ENCODE peak calls at places on chromosomes 2 and 18, in six cellular contexts. One of them, this sample, is unnamed.

GRCh38 chr2:72917138-72917874 is at the start of gene EMX1:
- DNase-seq in IMR-90: no peak
- DNase-seq in adrenal gland: peak
- DNase-seq in right lobe of liver: peak
- DNase-seq in A549: peak
- DNase-seq in HCT116: peak
- DNase-seq in this sample: no peak

GRCh38 chr2:227374158-227374557 is 4.9 kb downstream of the TM4SF20 start:
- DNase-seq in right lobe of liver: no peak
- DNase-seq in adrenal gland: no peak
- DNase-seq in IMR-90: peak
- DNase-seq in HCT116: no peak
- DNase-seq in A549: no peak
- DNase-seq in this sample: no peak

GRCh38 chr2:4269885-4270284 is 566.5 kb downstream of the DCDC2C start:
- DNase-seq in A549: no peak
- DNase-seq in HCT116: no peak
- DNase-seq in adrenal gland: no peak
- DNase-seq in IMR-90: no peak
- DNase-seq in right lobe of liver: no peak
- DNase-seq in this sample: no peak

GRCh38 chr2:24418166-24418843 is 58.0 kb upstream of the ITSN2 start:
- DNase-seq in A549: no peak
- DNase-seq in HCT116: no peak
- DNase-seq in adrenal gland: no peak
- DNase-seq in IMR-90: no peak
- DNase-seq in right lobe of liver: no peak
- DNase-seq in this sample: no peak

GRCh38 chr2:3007135-3007534 is 370.5 kb downstream of the EIPR1 start:
- DNase-seq in A549: no peak
- DNase-seq in IMR-90: no peak
- DNase-seq in right lobe of liver: no peak
- DNase-seq in adrenal gland: no peak
- DNase-seq in HCT116: no peak
- DNase-seq in this sample: no peak

GRCh38 chr18:21110667-21111350 is 804 bp downstream of the ROCK1 start:
- DNase-seq in adrenal gland: peak
- DNase-seq in right lobe of liver: peak
- DNase-seq in HCT116: no peak
- DNase-seq in IMR-90: peak
- DNase-seq in A549: peak
- DNase-seq in this sample: no peak

GRCh38 chr2:120684691-120685402 is 50.8 kb upstream of the GLI2 start:
- DNase-seq in right lobe of liver: no peak
- DNase-seq in HCT116: no peak
- DNase-seq in IMR-90: peak
- DNase-seq in A549: no peak
- DNase-seq in adrenal gland: no peak
- DNase-seq in this sample: no peak

GRCh38 chr18:76451475-76452331 is 43.3 kb downstream of the ZNF516 start:
- DNase-seq in adrenal gland: no peak
- DNase-seq in A549: no peak
- DNase-seq in HCT116: no peak
- DNase-seq in IMR-90: no peak
- DNase-seq in right lobe of liver: no peak
- DNase-seq in this sample: no peak

GRCh38 chr2:128639693-128640092 is 321.0 kb upstream of the HS6ST1 start:
- DNase-seq in A549: no peak
- DNase-seq in adrenal gland: no peak
- DNase-seq in IMR-90: no peak
- DNase-seq in HCT116: no peak
- DNase-seq in right lobe of liver: peak
- DNase-seq in this sample: no peak

DNA sequence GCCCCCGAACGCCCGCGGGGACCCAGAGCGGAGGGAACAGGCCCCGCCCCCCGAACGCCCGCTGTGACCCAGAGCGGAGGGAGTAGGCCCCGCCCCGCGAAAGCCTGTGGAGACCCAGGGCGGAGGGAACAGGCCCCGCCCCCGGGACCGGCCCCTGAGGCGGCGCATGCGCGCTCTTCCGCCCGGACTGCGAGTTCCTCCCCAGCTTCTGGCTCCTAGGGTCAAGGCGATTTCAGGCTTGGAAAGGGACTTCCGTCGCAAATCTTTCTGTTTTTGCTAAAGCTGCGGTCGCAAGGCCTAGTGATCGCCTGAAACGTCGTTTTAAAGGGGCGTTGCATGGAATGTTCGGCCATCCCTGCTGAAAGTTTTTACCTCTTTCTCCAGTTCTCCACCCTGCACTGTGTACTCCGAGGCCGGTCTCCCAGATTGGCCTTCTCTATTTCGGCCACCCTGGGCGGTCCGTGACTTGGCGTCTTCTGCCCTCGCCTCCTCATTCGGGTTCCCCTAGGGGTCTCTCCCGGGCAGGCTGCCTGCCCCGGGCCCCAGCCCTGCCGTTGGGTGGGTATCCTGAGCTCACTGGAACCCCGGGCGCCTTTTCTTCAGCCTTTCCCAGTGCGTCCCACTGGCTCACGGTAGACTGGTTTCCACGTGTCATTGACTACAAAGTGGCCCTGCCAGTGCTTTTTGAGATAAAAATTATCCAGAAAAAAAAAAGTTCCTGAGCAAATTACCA is 372 bp upstream of the WDSUB1 start:
- DNase-seq in adrenal gland: peak
- DNase-seq in A549: peak
- DNase-seq in right lobe of liver: peak
- DNase-seq in IMR-90: peak
- DNase-seq in HCT116: peak
- DNase-seq in this sample: peak
- TF ChIP-seq POLR2A in adrenal gland: peak
- TF ChIP-seq POLR2A in A549: peak
- TF ChIP-seq POLR2A in right lobe of liver: peak
- TF ChIP-seq POLR2A in IMR-90: no peak
- TF ChIP-seq POLR2A in HCT116: peak
- TF ChIP-seq POLR2A in this sample: peak

DNA sequence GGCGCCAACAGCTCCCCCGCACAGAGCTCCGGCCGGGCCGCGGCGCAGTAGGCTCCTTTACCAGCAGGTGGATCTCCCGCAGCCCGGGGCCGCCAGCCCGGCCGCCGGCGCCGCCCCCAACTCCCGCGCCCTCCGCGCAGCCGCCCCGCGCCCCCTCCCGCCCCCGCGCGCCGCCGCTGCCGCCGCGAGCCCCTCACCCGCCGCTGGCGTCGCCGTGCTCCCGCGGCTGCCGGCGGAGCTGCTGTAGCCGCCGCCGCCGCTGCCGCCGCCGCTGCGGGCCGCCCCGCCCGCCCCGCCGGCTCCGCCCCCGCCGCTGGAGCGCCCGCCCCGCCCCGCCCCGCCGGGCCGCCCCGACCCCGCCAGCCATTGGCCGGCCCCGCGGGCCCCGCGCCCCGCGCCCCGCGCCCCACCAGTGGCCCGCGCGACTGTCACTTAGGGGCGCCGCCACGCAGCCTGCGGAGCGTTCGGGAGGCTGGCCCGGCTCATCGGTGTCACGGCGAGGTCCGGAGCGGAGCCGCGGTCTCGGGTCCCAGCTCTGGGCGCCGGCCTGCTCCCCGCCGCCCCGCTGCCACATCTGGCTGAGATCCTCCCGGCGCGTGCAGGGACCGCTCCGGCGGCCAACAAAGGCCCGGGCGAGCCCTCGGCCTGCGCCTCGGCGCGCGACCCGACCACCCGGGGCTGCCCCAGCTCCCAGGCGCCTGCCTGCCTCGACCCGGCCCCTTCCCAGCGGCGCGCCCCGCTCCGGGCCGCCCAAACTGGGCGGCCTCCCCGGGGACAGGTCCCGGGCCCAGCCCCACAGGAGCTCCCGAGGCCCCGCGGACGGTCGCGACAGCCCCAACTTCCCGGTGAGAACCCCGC is at the start of gene MGAT4A:
- DNase-seq in HCT116: no peak
- DNase-seq in IMR-90: no peak
- DNase-seq in adrenal gland: peak
- DNase-seq in right lobe of liver: peak
- DNase-seq in A549: peak
- DNase-seq in this sample: peak
- TF ChIP-seq POLR2A in HCT116: no peak
- TF ChIP-seq POLR2A in IMR-90: no peak
- TF ChIP-seq POLR2A in adrenal gland: peak
- TF ChIP-seq POLR2A in right lobe of liver: peak
- TF ChIP-seq POLR2A in A549: peak
- TF ChIP-seq POLR2A in this sample: peak

DNA sequence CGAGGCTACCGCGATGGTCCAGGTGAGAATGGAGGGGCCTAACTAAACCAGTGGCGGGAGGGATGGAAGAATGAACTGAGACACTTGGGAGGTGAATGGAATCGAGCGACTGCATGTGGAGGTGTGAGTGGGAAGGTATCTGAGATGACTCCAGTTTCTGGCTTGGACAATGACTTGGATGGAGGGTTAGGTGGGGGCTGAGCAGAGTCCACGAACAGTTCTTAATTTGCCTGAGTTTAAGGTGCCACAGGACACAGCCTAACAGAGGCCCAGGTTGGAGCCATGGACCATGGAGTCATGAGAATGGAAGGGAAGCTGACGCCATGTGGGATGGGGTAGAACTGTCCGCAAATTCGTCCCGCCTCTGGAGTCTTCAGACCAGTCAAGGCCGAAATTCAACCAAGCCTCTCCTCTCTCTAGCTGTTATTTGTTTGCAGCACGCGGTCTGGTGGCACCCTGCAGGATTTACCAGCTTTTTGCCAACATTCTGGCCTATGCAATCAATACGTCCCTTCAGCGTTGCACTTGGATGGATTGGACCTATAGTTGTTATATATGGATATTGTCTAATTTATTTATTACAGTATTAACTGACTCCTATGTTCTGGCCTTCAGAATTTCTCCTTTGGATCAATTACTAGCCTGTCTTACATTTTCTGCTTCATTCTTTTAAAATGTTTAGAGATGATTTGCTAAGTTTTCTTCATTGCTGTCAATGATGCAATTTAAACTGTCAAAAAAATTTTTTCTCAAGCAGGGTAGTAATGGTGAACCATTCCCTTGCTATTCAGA is 941 bp upstream of the BOLA3 start:
- DNase-seq in adrenal gland: peak
- DNase-seq in IMR-90: no peak
- DNase-seq in HCT116: no peak
- DNase-seq in A549: no peak
- DNase-seq in right lobe of liver: no peak
- DNase-seq in this sample: no peak
- TF ChIP-seq POLR2A in adrenal gland: no peak
- TF ChIP-seq POLR2A in IMR-90: no peak
- TF ChIP-seq POLR2A in HCT116: no peak
- TF ChIP-seq POLR2A in A549: no peak
- TF ChIP-seq POLR2A in right lobe of liver: no peak
- TF ChIP-seq POLR2A in this sample: no peak

GRCh38 chr2:19205983-19206533 is 152.4 kb downstream of the OSR1 start:
- DNase-seq in IMR-90: no peak
- DNase-seq in A549: no peak
- DNase-seq in HCT116: no peak
- DNase-seq in right lobe of liver: no peak
- DNase-seq in adrenal gland: no peak
- DNase-seq in this sample: no peak

GRCh38 chr2:19209575-19210341 is 148.7 kb downstream of the OSR1 start:
- DNase-seq in adrenal gland: no peak
- DNase-seq in A549: no peak
- DNase-seq in HCT116: no peak
- DNase-seq in right lobe of liver: no peak
- DNase-seq in IMR-90: no peak
- DNase-seq in this sample: no peak

GRCh38 chr2:19207452-19207851 is 151.0 kb downstream of the OSR1 start:
- DNase-seq in HCT116: no peak
- DNase-seq in adrenal gland: no peak
- DNase-seq in A549: no peak
- DNase-seq in right lobe of liver: no peak
- DNase-seq in IMR-90: no peak
- DNase-seq in this sample: no peak

GRCh38 chr2:19208479-19209204 is 149.8 kb downstream of the OSR1 start:
- DNase-seq in IMR-90: no peak
- DNase-seq in right lobe of liver: no peak
- DNase-seq in A549: peak
- DNase-seq in HCT116: no peak
- DNase-seq in adrenal gland: no peak
- DNase-seq in this sample: no peak
- TF ChIP-seq POLR2A in IMR-90: no peak
- TF ChIP-seq POLR2A in right lobe of liver: no peak
- TF ChIP-seq POLR2A in A549: no peak
- TF ChIP-seq POLR2A in HCT116: no peak
- TF ChIP-seq POLR2A in adrenal gland: no peak
- TF ChIP-seq POLR2A in this sample: no peak

DNA sequence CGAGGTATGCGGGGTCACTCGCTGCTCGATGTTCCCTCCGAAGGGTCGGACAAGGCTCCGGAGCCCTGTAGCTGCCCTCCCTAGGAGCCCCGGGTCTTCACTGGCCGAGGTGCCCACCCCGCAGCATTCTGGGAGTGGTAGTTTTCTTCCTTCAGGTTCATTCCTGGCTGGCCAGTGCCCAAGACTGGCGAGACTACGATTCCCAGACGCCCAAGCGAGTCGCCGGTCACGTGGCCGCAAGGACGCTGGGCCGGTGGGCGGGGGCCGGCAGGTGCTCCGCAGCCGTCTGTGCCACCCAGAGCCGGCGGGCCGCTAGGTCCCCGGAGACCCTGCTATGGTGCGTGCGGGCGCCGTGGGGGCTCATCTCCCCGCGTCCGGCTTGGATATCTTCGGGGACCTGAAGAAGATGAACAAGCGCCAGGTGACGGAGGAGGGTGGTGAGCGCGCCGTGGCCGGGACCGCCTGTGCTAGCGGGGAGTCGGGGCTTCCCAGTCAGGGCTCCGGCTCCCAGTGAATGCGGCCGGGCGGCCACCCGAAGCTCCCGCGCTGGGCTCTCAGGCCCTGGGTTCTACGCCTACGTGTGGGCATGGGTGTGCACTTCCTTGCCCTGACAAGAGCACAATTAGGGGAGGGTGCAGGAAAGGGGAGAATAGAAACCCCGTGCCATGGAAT is at the start of gene SEC11C:
- DNase-seq in A549: peak
- DNase-seq in adrenal gland: peak
- DNase-seq in IMR-90: peak
- DNase-seq in HCT116: peak
- DNase-seq in right lobe of liver: peak
- DNase-seq in this sample: peak
- TF ChIP-seq POLR2A in A549: peak
- TF ChIP-seq POLR2A in adrenal gland: no peak
- TF ChIP-seq POLR2A in IMR-90: no peak
- TF ChIP-seq POLR2A in HCT116: peak
- TF ChIP-seq POLR2A in right lobe of liver: peak
- TF ChIP-seq POLR2A in this sample: peak

This sample was measured in H54.